ENCODE peak calls at places on chromosome 6, in six cellular contexts. One of them, this sample, is unnamed.
A peak's percentile ranks its signal among the peaks of the same experiment; 100 is the strongest.

GRCh38 chr6:145204258-145204766 is 531.0 kb downstream of the EPM2A start:
- DNase-seq in GM23248: no peak
- DNase-seq in HCT116: no peak
- DNase-seq in GM23338: no peak
- DNase-seq in PC-3: no peak
- DNase-seq in neural progenitor cell: no peak
- DNase-seq in this sample: no peak

GRCh38 chr6:21263531-21264287 is 329.8 kb upstream of the SOX4 start:
- DNase-seq in GM23248: no peak
- DNase-seq in HCT116: no peak
- DNase-seq in GM23338: no peak
- DNase-seq in PC-3: peak; percentile 30
- DNase-seq in neural progenitor cell: no peak
- DNase-seq in this sample: no peak

GRCh38 chr6:1554241-1554880 is 55.4 kb upstream of the FOXC1 start:
- DNase-seq in GM23248: peak; percentile 49
- DNase-seq in HCT116: no peak
- DNase-seq in GM23338: no peak
- DNase-seq in PC-3: no peak
- DNase-seq in neural progenitor cell: peak; percentile 16
- DNase-seq in this sample: no peak

GRCh38 chr6:158849899-158850806 is 31.0 kb upstream of the EZR start:
- DNase-seq in GM23248: peak; percentile 97
- DNase-seq in HCT116: peak; percentile 97
- DNase-seq in GM23338: peak; percentile 66
- DNase-seq in PC-3: peak; percentile 97
- DNase-seq in neural progenitor cell: no peak
- DNase-seq in this sample: no peak

GRCh38 chr6:37783831-37784584 is 35.5 kb upstream of the ZFAND3 start:
- DNase-seq in GM23248: peak; percentile 75
- DNase-seq in HCT116: no peak
- DNase-seq in GM23338: peak; percentile 55
- DNase-seq in PC-3: no peak
- DNase-seq in neural progenitor cell: peak; percentile 48
- DNase-seq in this sample: no peak

GRCh38 chr6:170160031-170160627 is 130.7 kb downstream of the DLL1 start:
- DNase-seq in GM23248: no peak
- DNase-seq in HCT116: peak; percentile 28
- DNase-seq in GM23338: no peak
- DNase-seq in PC-3: no peak
- DNase-seq in neural progenitor cell: no peak
- DNase-seq in this sample: no peak

GRCh38 chr6:71258078-71258866 is 30.3 kb upstream of the OGFRL1 start:
- DNase-seq in GM23248: peak; percentile 64
- DNase-seq in HCT116: no peak
- DNase-seq in GM23338: no peak
- DNase-seq in PC-3: no peak
- DNase-seq in neural progenitor cell: no peak
- DNase-seq in this sample: no peak

GRCh38 chr6:170036916-170037315 is 254.0 kb downstream of the DLL1 start:
- DNase-seq in GM23248: no peak
- DNase-seq in HCT116: no peak
- DNase-seq in GM23338: no peak
- DNase-seq in PC-3: no peak
- DNase-seq in neural progenitor cell: no peak
- DNase-seq in this sample: no peak

GRCh38 chr6:36682328-36683144 is 4.0 kb downstream of the CDKN1A start:
- DNase-seq in GM23248: peak; percentile 54
- DNase-seq in HCT116: no peak
- DNase-seq in GM23338: peak; percentile 43
- DNase-seq in PC-3: peak; percentile 88
- DNase-seq in neural progenitor cell: no peak
- DNase-seq in this sample: peak; percentile 74

GRCh38 chr6:3887150-3887700 is 38.1 kb downstream of the FAM50B start:
- DNase-seq in GM23248: peak; percentile 72
- DNase-seq in HCT116: no peak
- DNase-seq in GM23338: peak; percentile 37
- DNase-seq in PC-3: peak; percentile 36
- DNase-seq in neural progenitor cell: no peak
- DNase-seq in this sample: no peak

GRCh38 chr6:130724089-130724488 is 103.1 kb upstream of the SMLR1 start:
- DNase-seq in GM23248: peak; percentile 5
- DNase-seq in HCT116: no peak
- DNase-seq in GM23338: no peak
- DNase-seq in PC-3: no peak
- DNase-seq in neural progenitor cell: no peak
- DNase-seq in this sample: no peak

GRCh38 chr6:122839477-122839876 is 50.4 kb downstream of the SMPDL3A start:
- DNase-seq in GM23248: peak; percentile 68
- DNase-seq in HCT116: peak; percentile 63
- DNase-seq in GM23338: peak; percentile 79
- DNase-seq in PC-3: peak; percentile 78
- DNase-seq in neural progenitor cell: peak; percentile 74
- DNase-seq in this sample: peak; percentile 56

GRCh38 chr6:43698584-43699349 is 11.2 kb upstream of the MRPS18A start:
- DNase-seq in GM23248: peak; percentile 55
- DNase-seq in HCT116: no peak
- DNase-seq in GM23338: peak; percentile 27
- DNase-seq in PC-3: no peak
- DNase-seq in neural progenitor cell: peak; percentile 30
- DNase-seq in this sample: no peak

GRCh38 chr6:119845161-119845560 is 495.6 kb upstream of the MAN1A1 start:
- DNase-seq in GM23248: no peak
- DNase-seq in HCT116: no peak
- DNase-seq in GM23338: no peak
- DNase-seq in PC-3: no peak
- DNase-seq in neural progenitor cell: no peak
- DNase-seq in this sample: no peak

GRCh38 chr6:119829006-119829405 is 479.4 kb upstream of the MAN1A1 start:
- DNase-seq in GM23248: no peak
- DNase-seq in HCT116: no peak
- DNase-seq in GM23338: no peak
- DNase-seq in PC-3: no peak
- DNase-seq in neural progenitor cell: no peak
- DNase-seq in this sample: no peak

GRCh38 chr6:20438462-20439070 is 36.9 kb downstream of the E2F3 start:
- DNase-seq in GM23248: peak; percentile 22
- DNase-seq in HCT116: no peak
- DNase-seq in GM23338: no peak
- DNase-seq in PC-3: no peak
- DNase-seq in neural progenitor cell: peak; percentile 56
- DNase-seq in this sample: no peak

GRCh38 chr6:9628819-9629218 is 786.1 kb downstream of the TFAP2A start:
- DNase-seq in GM23248: peak; percentile 34
- DNase-seq in HCT116: no peak
- DNase-seq in GM23338: no peak
- DNase-seq in PC-3: no peak
- DNase-seq in neural progenitor cell: no peak
- DNase-seq in this sample: no peak

GRCh38 chr6:3389390-3390167 is 67.3 kb downstream of the SLC22A23 start:
- DNase-seq in GM23248: peak; percentile 95
- DNase-seq in HCT116: no peak
- DNase-seq in GM23338: no peak
- DNase-seq in PC-3: no peak
- DNase-seq in neural progenitor cell: no peak
- DNase-seq in this sample: no peak

GRCh38 chr6:88548891-88549505 is 382.9 kb upstream of the CNR1 start:
- DNase-seq in GM23248: no peak
- DNase-seq in HCT116: no peak
- DNase-seq in GM23338: no peak
- DNase-seq in PC-3: no peak
- DNase-seq in neural progenitor cell: no peak
- DNase-seq in this sample: no peak

GRCh38 chr6:119482850-119483285 is 133.3 kb upstream of the MAN1A1 start:
- DNase-seq in GM23248: no peak
- DNase-seq in HCT116: no peak
- DNase-seq in GM23338: no peak
- DNase-seq in PC-3: no peak
- DNase-seq in neural progenitor cell: no peak
- DNase-seq in this sample: no peak

GRCh38 chr6:149443411-149444181 is 41.2 kb downstream of the ZC3H12D start:
- DNase-seq in GM23248: no peak
- DNase-seq in HCT116: no peak
- DNase-seq in GM23338: no peak
- DNase-seq in PC-3: no peak
- DNase-seq in neural progenitor cell: no peak
- DNase-seq in this sample: no peak

GRCh38 chr6:7684076-7684475 is 41.8 kb upstream of the BMP6 start:
- DNase-seq in GM23248: peak; percentile 21
- DNase-seq in HCT116: no peak
- DNase-seq in GM23338: no peak
- DNase-seq in PC-3: peak; percentile 17
- DNase-seq in neural progenitor cell: no peak
- DNase-seq in this sample: no peak

GRCh38 chr6:3987072-3987471 is 91.9 kb downstream of the FAM217A start:
- DNase-seq in GM23248: no peak
- DNase-seq in HCT116: no peak
- DNase-seq in GM23338: peak; percentile 50
- DNase-seq in PC-3: no peak
- DNase-seq in neural progenitor cell: peak; percentile 18
- DNase-seq in this sample: no peak

DNA sequence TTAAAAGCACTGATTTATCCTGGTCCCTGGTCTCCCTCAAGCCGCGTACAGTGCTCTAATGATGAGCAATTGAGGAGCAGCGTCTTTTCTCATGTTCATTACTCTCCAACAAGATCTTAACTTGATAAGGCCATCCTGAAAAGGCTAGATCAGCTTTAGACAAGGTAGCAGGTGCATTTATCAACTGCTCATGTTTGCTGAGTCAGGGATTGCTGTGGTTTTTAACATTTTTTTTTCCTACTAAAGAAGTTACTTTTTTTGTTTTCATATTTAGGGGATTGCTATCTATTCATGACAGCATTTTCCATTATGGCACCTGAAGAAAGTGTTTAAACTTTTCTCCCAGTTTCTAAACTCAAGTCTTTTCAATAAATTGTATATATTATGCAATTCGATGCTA is 1066.5 kb upstream of the MAP3K7 start:
- DNase-seq in GM23248: no peak
- DNase-seq in HCT116: no peak
- DNase-seq in GM23338: no peak
- DNase-seq in PC-3: no peak
- DNase-seq in neural progenitor cell: no peak
- DNase-seq in this sample: peak; percentile 44
- H4K20me1 ChIP-seq in GM23248: no peaks in the 10 kb centered on the region
- H4K20me1 ChIP-seq in HCT116: no peaks in the 10 kb centered on the region
- H4K20me1 ChIP-seq in GM23338: no peaks in the 10 kb centered on the region
- H4K20me1 ChIP-seq in PC-3: no peaks in the 10 kb centered on the region
- H4K20me1 ChIP-seq in neural progenitor cell: no peaks in the 10 kb centered on the region
- H4K20me1 ChIP-seq in this sample: no peaks in the 10 kb centered on the region

GRCh38 chr6:125019281-125019680 is 57.0 kb downstream of the RNF217 start:
- DNase-seq in GM23248: no peak
- DNase-seq in HCT116: no peak
- DNase-seq in GM23338: no peak
- DNase-seq in PC-3: no peak
- DNase-seq in neural progenitor cell: no peak
- DNase-seq in this sample: no peak

GRCh38 chr6:125022391-125022989 is 60.3 kb downstream of the RNF217 start:
- DNase-seq in GM23248: no peak
- DNase-seq in HCT116: no peak
- DNase-seq in GM23338: no peak
- DNase-seq in PC-3: no peak
- DNase-seq in neural progenitor cell: peak; percentile 13
- DNase-seq in this sample: no peak

GRCh38 chr6:125020385-125020784 is 58.1 kb downstream of the RNF217 start:
- DNase-seq in GM23248: peak; percentile 82
- DNase-seq in HCT116: no peak
- DNase-seq in GM23338: peak; percentile 64
- DNase-seq in PC-3: no peak
- DNase-seq in neural progenitor cell: no peak
- DNase-seq in this sample: no peak

GRCh38 chr6:125018136-125018535 is 55.9 kb downstream of the RNF217 start:
- DNase-seq in GM23248: peak; percentile 28
- DNase-seq in HCT116: no peak
- DNase-seq in GM23338: no peak
- DNase-seq in PC-3: no peak
- DNase-seq in neural progenitor cell: no peak
- DNase-seq in this sample: no peak

GRCh38 chr6:125019873-125020272 is 57.6 kb downstream of the RNF217 start:
- DNase-seq in GM23248: no peak
- DNase-seq in HCT116: no peak
- DNase-seq in GM23338: peak; percentile 35
- DNase-seq in PC-3: no peak
- DNase-seq in neural progenitor cell: no peak
- DNase-seq in this sample: no peak
- TF ChIP-seq EZH2phosphoT487 in GM23248: no peak
- TF ChIP-seq EZH2phosphoT487 in HCT116: no peak
- TF ChIP-seq EZH2phosphoT487 in GM23338: no peak
- TF ChIP-seq EZH2phosphoT487 in PC-3: no peak
- TF ChIP-seq EZH2phosphoT487 in neural progenitor cell: no peak
- TF ChIP-seq EZH2phosphoT487 in this sample: no peak

GRCh38 chr6:33113720-33114119 is 37.9 kb downstream of the HLA-DPB1 start:
- DNase-seq in GM23248: no peak
- DNase-seq in HCT116: no peak
- DNase-seq in GM23338: no peak
- DNase-seq in PC-3: no peak
- DNase-seq in neural progenitor cell: no peak
- DNase-seq in this sample: no peak
- H3K27me3 ChIP-seq in GM23248: peaks cover 72% of the 10 kb centered on the region
- H3K27me3 ChIP-seq in HCT116: peaks cover 20% of the 10 kb centered on the region
- H3K27me3 ChIP-seq in GM23338: no peaks in the 10 kb centered on the region
- H3K27me3 ChIP-seq in PC-3: peaks cover 57% of the 10 kb centered on the region
- H3K27me3 ChIP-seq in neural progenitor cell: peaks cover 62% of the 10 kb centered on the region
- H3K27me3 ChIP-seq in this sample: peaks cover 25% of the 10 kb centered on the region

GRCh38 chr6:6495851-6496250 is 92.7 kb upstream of the LY86 start:
- DNase-seq in GM23248: peak; percentile 18
- DNase-seq in HCT116: no peak
- DNase-seq in GM23338: no peak
- DNase-seq in PC-3: no peak
- DNase-seq in neural progenitor cell: no peak
- DNase-seq in this sample: no peak

GRCh38 chr6:6492675-6493074 is 95.8 kb upstream of the LY86 start:
- DNase-seq in GM23248: no peak
- DNase-seq in HCT116: no peak
- DNase-seq in GM23338: no peak
- DNase-seq in PC-3: no peak
- DNase-seq in neural progenitor cell: no peak
- DNase-seq in this sample: no peak

GRCh38 chr6:6486595-6486994 is 101.9 kb upstream of the LY86 start:
- DNase-seq in GM23248: no peak
- DNase-seq in HCT116: no peak
- DNase-seq in GM23338: no peak
- DNase-seq in PC-3: no peak
- DNase-seq in neural progenitor cell: no peak
- DNase-seq in this sample: no peak

GRCh38 chr6:6494677-6495076 is 93.8 kb upstream of the LY86 start:
- DNase-seq in GM23248: peak; percentile 16
- DNase-seq in HCT116: peak; percentile 49
- DNase-seq in GM23338: peak; percentile 89
- DNase-seq in PC-3: peak; percentile 54
- DNase-seq in neural progenitor cell: peak; percentile 77
- DNase-seq in this sample: peak; percentile 58

GRCh38 chr6:6491761-6492160 is 96.8 kb upstream of the LY86 start:
- DNase-seq in GM23248: no peak
- DNase-seq in HCT116: no peak
- DNase-seq in GM23338: no peak
- DNase-seq in PC-3: no peak
- DNase-seq in neural progenitor cell: no peak
- DNase-seq in this sample: no peak
- H4K20me1 ChIP-seq in GM23248: no peaks in the 10 kb centered on the region
- H4K20me1 ChIP-seq in HCT116: no peaks in the 10 kb centered on the region
- H4K20me1 ChIP-seq in GM23338: no peaks in the 10 kb centered on the region
- H4K20me1 ChIP-seq in PC-3: no peaks in the 10 kb centered on the region
- H4K20me1 ChIP-seq in neural progenitor cell: no peaks in the 10 kb centered on the region
- H4K20me1 ChIP-seq in this sample: no peaks in the 10 kb centered on the region